ENCODE peak calls at places on chromosomes 13 and 19, in ten cellular contexts. One of them, this sample, is unnamed. For H3K4me1, the result is how much of the 10 kb centered on the place peaks cover.

GRCh38 chr19:40411958-40412499 is 1.1 kb downstream of the PRX start:
- DNase-seq in colonic mucosa: no peak
- DNase-seq in right cardiac atrium: peak
- DNase-seq in heart left ventricle: peak
- DNase-seq in NT2/D1: no peak
- DNase-seq in stomach: no peak
- DNase-seq in upper lobe of left lung: no peak
- DNase-seq in aorta: no peak
- DNase-seq in naive thymus-derived CD4-positive, alpha-beta T cell: no peak
- DNase-seq in endodermal cell: peak
- DNase-seq in this sample: no peak

GRCh38 chr19:34461375-34462100 is 20.0 kb upstream of the WTIP start:
- DNase-seq in right cardiac atrium: no peak
- DNase-seq in colonic mucosa: no peak
- DNase-seq in heart left ventricle: no peak
- DNase-seq in endodermal cell: no peak
- DNase-seq in stomach: no peak
- DNase-seq in naive thymus-derived CD4-positive, alpha-beta T cell: no peak
- DNase-seq in upper lobe of left lung: no peak
- DNase-seq in NT2/D1: no peak
- DNase-seq in aorta: no peak
- DNase-seq in this sample: no peak

GRCh38 chr19:4916292-4917082 is 7.2 kb downstream of the UHRF1 start:
- DNase-seq in NT2/D1: no peak
- DNase-seq in heart left ventricle: no peak
- DNase-seq in right cardiac atrium: no peak
- DNase-seq in naive thymus-derived CD4-positive, alpha-beta T cell: peak
- DNase-seq in colonic mucosa: no peak
- DNase-seq in upper lobe of left lung: peak
- DNase-seq in stomach: no peak
- DNase-seq in endodermal cell: no peak
- DNase-seq in aorta: peak
- DNase-seq in this sample: peak

GRCh38 chr19:19530889-19531288 is 2.2 kb downstream of the YJEFN3 start:
- DNase-seq in endodermal cell: no peak
- DNase-seq in naive thymus-derived CD4-positive, alpha-beta T cell: no peak
- DNase-seq in heart left ventricle: no peak
- DNase-seq in aorta: no peak
- DNase-seq in NT2/D1: no peak
- DNase-seq in upper lobe of left lung: no peak
- DNase-seq in colonic mucosa: no peak
- DNase-seq in right cardiac atrium: no peak
- DNase-seq in stomach: no peak
- DNase-seq in this sample: no peak

GRCh38 chr13:43116242-43116641 is 92.9 kb downstream of the DNAJC15 start:
- DNase-seq in colonic mucosa: no peak
- DNase-seq in heart left ventricle: no peak
- DNase-seq in NT2/D1: no peak
- DNase-seq in stomach: no peak
- DNase-seq in endodermal cell: no peak
- DNase-seq in upper lobe of left lung: no peak
- DNase-seq in aorta: no peak
- DNase-seq in naive thymus-derived CD4-positive, alpha-beta T cell: no peak
- DNase-seq in right cardiac atrium: no peak
- DNase-seq in this sample: no peak

GRCh38 chr13:38888309-38888708 is 102.3 kb downstream of the STOML3 start:
- DNase-seq in NT2/D1: no peak
- DNase-seq in colonic mucosa: no peak
- DNase-seq in endodermal cell: peak
- DNase-seq in stomach: no peak
- DNase-seq in naive thymus-derived CD4-positive, alpha-beta T cell: no peak
- DNase-seq in heart left ventricle: no peak
- DNase-seq in right cardiac atrium: no peak
- DNase-seq in aorta: no peak
- DNase-seq in upper lobe of left lung: no peak
- DNase-seq in this sample: no peak

GRCh38 chr19:52007436-52007804 is 591 bp downstream of the ZNF615 start:
- DNase-seq in colonic mucosa: no peak
- DNase-seq in NT2/D1: no peak
- DNase-seq in heart left ventricle: no peak
- DNase-seq in endodermal cell: peak
- DNase-seq in aorta: no peak
- DNase-seq in upper lobe of left lung: no peak
- DNase-seq in stomach: no peak
- DNase-seq in naive thymus-derived CD4-positive, alpha-beta T cell: no peak
- DNase-seq in right cardiac atrium: no peak
- DNase-seq in this sample: no peak

GRCh38 chr13:79194272-79194671 is 211.8 kb downstream of the RBM26 start:
- DNase-seq in upper lobe of left lung: no peak
- DNase-seq in aorta: no peak
- DNase-seq in stomach: no peak
- DNase-seq in colonic mucosa: no peak
- DNase-seq in NT2/D1: no peak
- DNase-seq in naive thymus-derived CD4-positive, alpha-beta T cell: peak
- DNase-seq in right cardiac atrium: no peak
- DNase-seq in heart left ventricle: no peak
- DNase-seq in endodermal cell: no peak
- DNase-seq in this sample: no peak

GRCh38 chr13:87052731-87053130 is 618.4 kb upstream of the SLITRK5 start:
- DNase-seq in endodermal cell: no peak
- DNase-seq in upper lobe of left lung: no peak
- DNase-seq in aorta: no peak
- DNase-seq in heart left ventricle: no peak
- DNase-seq in colonic mucosa: no peak
- DNase-seq in naive thymus-derived CD4-positive, alpha-beta T cell: no peak
- DNase-seq in stomach: no peak
- DNase-seq in right cardiac atrium: no peak
- DNase-seq in NT2/D1: no peak
- DNase-seq in this sample: no peak

GRCh38 chr19:15419413-15420025 is 731 bp upstream of the AKAP8L start:
- DNase-seq in stomach: no peak
- DNase-seq in colonic mucosa: no peak
- DNase-seq in endodermal cell: no peak
- DNase-seq in NT2/D1: no peak
- DNase-seq in upper lobe of left lung: no peak
- DNase-seq in aorta: no peak
- DNase-seq in right cardiac atrium: no peak
- DNase-seq in naive thymus-derived CD4-positive, alpha-beta T cell: no peak
- DNase-seq in heart left ventricle: peak
- DNase-seq in this sample: no peak

GRCh38 chr13:80712026-80712425 is 371.1 kb upstream of the SPRY2 start:
- DNase-seq in right cardiac atrium: no peak
- DNase-seq in endodermal cell: no peak
- DNase-seq in heart left ventricle: no peak
- DNase-seq in colonic mucosa: no peak
- DNase-seq in stomach: no peak
- DNase-seq in NT2/D1: no peak
- DNase-seq in aorta: no peak
- DNase-seq in upper lobe of left lung: no peak
- DNase-seq in naive thymus-derived CD4-positive, alpha-beta T cell: no peak
- DNase-seq in this sample: no peak

GRCh38 chr19:11164278-11164677 is 8.7 kb upstream of the SPC24 start:
- DNase-seq in heart left ventricle: no peak
- DNase-seq in colonic mucosa: no peak
- DNase-seq in endodermal cell: no peak
- DNase-seq in naive thymus-derived CD4-positive, alpha-beta T cell: no peak
- DNase-seq in right cardiac atrium: peak
- DNase-seq in stomach: no peak
- DNase-seq in aorta: no peak
- DNase-seq in upper lobe of left lung: no peak
- DNase-seq in NT2/D1: no peak
- DNase-seq in this sample: no peak

GRCh38 chr19:55670280-55671053 is 4.6 kb upstream of the EPN1 start:
- DNase-seq in right cardiac atrium: no peak
- DNase-seq in stomach: no peak
- DNase-seq in aorta: peak
- DNase-seq in endodermal cell: peak
- DNase-seq in heart left ventricle: no peak
- DNase-seq in upper lobe of left lung: peak
- DNase-seq in naive thymus-derived CD4-positive, alpha-beta T cell: no peak
- DNase-seq in colonic mucosa: no peak
- DNase-seq in NT2/D1: peak
- DNase-seq in this sample: peak

GRCh38 chr13:28528848-28529247 is 33.9 kb upstream of the FLT1 start:
- DNase-seq in heart left ventricle: no peak
- DNase-seq in upper lobe of left lung: no peak
- DNase-seq in right cardiac atrium: no peak
- DNase-seq in naive thymus-derived CD4-positive, alpha-beta T cell: no peak
- DNase-seq in colonic mucosa: no peak
- DNase-seq in stomach: no peak
- DNase-seq in endodermal cell: no peak
- DNase-seq in NT2/D1: no peak
- DNase-seq in aorta: no peak
- DNase-seq in this sample: no peak

GRCh38 chr19:23098286-23098685 is 18.5 kb upstream of the ZNF730 start:
- DNase-seq in aorta: no peak
- DNase-seq in upper lobe of left lung: no peak
- DNase-seq in heart left ventricle: no peak
- DNase-seq in right cardiac atrium: no peak
- DNase-seq in stomach: no peak
- DNase-seq in NT2/D1: no peak
- DNase-seq in naive thymus-derived CD4-positive, alpha-beta T cell: no peak
- DNase-seq in endodermal cell: no peak
- DNase-seq in colonic mucosa: no peak
- DNase-seq in this sample: no peak
- H3K4me1 ChIP-seq in aorta: under half
- H3K4me1 ChIP-seq in upper lobe of left lung: under half
- H3K4me1 ChIP-seq in heart left ventricle: under half
- H3K4me1 ChIP-seq in right cardiac atrium: under half
- H3K4me1 ChIP-seq in stomach: under half
- H3K4me1 ChIP-seq in NT2/D1: under half
- H3K4me1 ChIP-seq in naive thymus-derived CD4-positive, alpha-beta T cell: under half
- H3K4me1 ChIP-seq in endodermal cell: under half
- H3K4me1 ChIP-seq in colonic mucosa: under half
- H3K4me1 ChIP-seq in this sample: under half

GRCh38 chr13:110399801-110400200 is 92.7 kb downstream of the COL4A2 start:
- DNase-seq in endodermal cell: no peak
- DNase-seq in right cardiac atrium: no peak
- DNase-seq in stomach: no peak
- DNase-seq in heart left ventricle: no peak
- DNase-seq in upper lobe of left lung: no peak
- DNase-seq in aorta: no peak
- DNase-seq in NT2/D1: no peak
- DNase-seq in naive thymus-derived CD4-positive, alpha-beta T cell: no peak
- DNase-seq in colonic mucosa: no peak
- DNase-seq in this sample: no peak

GRCh38 chr13:110400786-110401533 is 93.9 kb downstream of the COL4A2 start:
- DNase-seq in endodermal cell: no peak
- DNase-seq in stomach: no peak
- DNase-seq in NT2/D1: no peak
- DNase-seq in naive thymus-derived CD4-positive, alpha-beta T cell: no peak
- DNase-seq in right cardiac atrium: no peak
- DNase-seq in colonic mucosa: no peak
- DNase-seq in upper lobe of left lung: no peak
- DNase-seq in heart left ventricle: no peak
- DNase-seq in aorta: no peak
- DNase-seq in this sample: no peak

GRCh38 chr13:110396913-110397379 is 89.9 kb downstream of the COL4A2 start:
- DNase-seq in right cardiac atrium: peak
- DNase-seq in naive thymus-derived CD4-positive, alpha-beta T cell: no peak
- DNase-seq in stomach: peak
- DNase-seq in NT2/D1: no peak
- DNase-seq in upper lobe of left lung: peak
- DNase-seq in endodermal cell: no peak
- DNase-seq in colonic mucosa: peak
- DNase-seq in heart left ventricle: peak
- DNase-seq in aorta: peak
- DNase-seq in this sample: peak

GRCh38 chr13:110397445-110397844 is 90.4 kb downstream of the COL4A2 start:
- DNase-seq in NT2/D1: no peak
- DNase-seq in right cardiac atrium: peak
- DNase-seq in heart left ventricle: no peak
- DNase-seq in endodermal cell: no peak
- DNase-seq in colonic mucosa: no peak
- DNase-seq in stomach: no peak
- DNase-seq in aorta: no peak
- DNase-seq in naive thymus-derived CD4-positive, alpha-beta T cell: no peak
- DNase-seq in upper lobe of left lung: no peak
- DNase-seq in this sample: no peak

GRCh38 chr13:110398564-110399507 is 91.8 kb downstream of the COL4A2 start:
- DNase-seq in colonic mucosa: no peak
- DNase-seq in heart left ventricle: no peak
- DNase-seq in stomach: no peak
- DNase-seq in naive thymus-derived CD4-positive, alpha-beta T cell: no peak
- DNase-seq in right cardiac atrium: no peak
- DNase-seq in upper lobe of left lung: no peak
- DNase-seq in aorta: no peak
- DNase-seq in endodermal cell: no peak
- DNase-seq in NT2/D1: no peak
- DNase-seq in this sample: no peak
- H3K4me1 ChIP-seq in colonic mucosa: under half
- H3K4me1 ChIP-seq in heart left ventricle: under half
- H3K4me1 ChIP-seq in stomach: under half
- H3K4me1 ChIP-seq in naive thymus-derived CD4-positive, alpha-beta T cell: under half
- H3K4me1 ChIP-seq in right cardiac atrium: under half
- H3K4me1 ChIP-seq in upper lobe of left lung: under half
- H3K4me1 ChIP-seq in aorta: under half
- H3K4me1 ChIP-seq in endodermal cell: under half
- H3K4me1 ChIP-seq in NT2/D1: under half
- H3K4me1 ChIP-seq in this sample: under half

GRCh38 chr19:33390908-33391630 is 17.6 kb downstream of the CEBPG start:
- DNase-seq in NT2/D1: no peak
- DNase-seq in aorta: peak
- DNase-seq in naive thymus-derived CD4-positive, alpha-beta T cell: no peak
- DNase-seq in endodermal cell: no peak
- DNase-seq in heart left ventricle: peak
- DNase-seq in right cardiac atrium: no peak
- DNase-seq in upper lobe of left lung: no peak
- DNase-seq in colonic mucosa: no peak
- DNase-seq in stomach: no peak
- DNase-seq in this sample: peak
- H3K4me1 ChIP-seq in NT2/D1: under half
- H3K4me1 ChIP-seq in aorta: under half
- H3K4me1 ChIP-seq in naive thymus-derived CD4-positive, alpha-beta T cell: under half
- H3K4me1 ChIP-seq in endodermal cell: under half
- H3K4me1 ChIP-seq in heart left ventricle: half or more
- H3K4me1 ChIP-seq in right cardiac atrium: under half
- H3K4me1 ChIP-seq in upper lobe of left lung: half or more
- H3K4me1 ChIP-seq in colonic mucosa: under half
- H3K4me1 ChIP-seq in stomach: half or more
- H3K4me1 ChIP-seq in this sample: half or more

DNA sequence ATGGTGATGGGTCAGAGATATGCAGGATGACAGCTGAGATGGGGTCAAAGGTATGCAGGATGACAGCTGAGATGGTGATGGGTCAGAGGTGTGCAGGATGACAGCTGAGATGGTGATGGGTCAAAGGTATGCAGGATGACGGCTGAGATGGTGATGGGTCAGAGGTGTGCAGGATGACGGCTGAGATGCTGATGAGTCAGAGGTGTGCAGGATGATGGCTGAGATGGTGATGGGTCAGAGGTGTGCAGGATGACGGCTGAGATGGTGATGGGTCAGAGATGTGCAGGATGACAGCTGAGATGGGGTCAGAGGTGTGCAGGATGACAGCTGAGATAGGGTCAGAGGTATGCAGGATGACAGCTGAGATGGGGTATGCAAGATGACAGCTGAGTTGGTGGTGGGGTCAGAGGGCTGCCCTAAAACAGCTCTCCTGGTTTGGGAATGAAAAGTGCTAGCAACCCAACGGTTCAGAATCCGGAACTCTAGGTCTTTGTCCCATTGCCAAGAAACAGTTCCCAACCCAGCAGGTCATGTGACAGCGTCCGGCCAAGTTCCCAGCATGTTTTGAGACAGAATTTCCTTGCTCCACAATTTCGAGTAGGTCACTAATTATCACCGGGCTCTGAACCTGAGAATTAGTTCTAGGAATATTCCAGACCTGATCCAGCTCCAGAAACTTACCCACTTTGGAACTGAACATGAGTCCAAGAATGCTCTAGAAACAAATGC is 3.3 kb downstream of the SELENOW start:
- DNase-seq in upper lobe of left lung: peak
- DNase-seq in NT2/D1: no peak
- DNase-seq in heart left ventricle: peak
- DNase-seq in colonic mucosa: peak
- DNase-seq in aorta: no peak
- DNase-seq in naive thymus-derived CD4-positive, alpha-beta T cell: no peak
- DNase-seq in endodermal cell: no peak
- DNase-seq in stomach: peak
- DNase-seq in right cardiac atrium: peak
- DNase-seq in this sample: no peak
- H3K4me1 ChIP-seq in upper lobe of left lung: under half
- H3K4me1 ChIP-seq in NT2/D1: under half
- H3K4me1 ChIP-seq in heart left ventricle: under half
- H3K4me1 ChIP-seq in colonic mucosa: under half
- H3K4me1 ChIP-seq in aorta: under half
- H3K4me1 ChIP-seq in naive thymus-derived CD4-positive, alpha-beta T cell: under half
- H3K4me1 ChIP-seq in endodermal cell: under half
- H3K4me1 ChIP-seq in stomach: under half
- H3K4me1 ChIP-seq in right cardiac atrium: under half
- H3K4me1 ChIP-seq in this sample: half or more

This sample was measured in suprapubic skin.